ENCODE peak calls at places on chromosomes 4 and X, in ten cellular contexts. X is CD8-positive, alpha-beta T cell; G is GM10248; M is AG04449; E is AG04450; P is coronary artery; N is pancreas; H is Caco-2; S is Calu3; W is OCI-LY7. D is an unnamed sample.

GRCh38 chr4:183588169-183588675 is 70.8 kb downstream of the RWDD4 start:
- DNase-seq in X (no peak), G (no peak), M (no peak), E (peak; percentile 11), P (no peak), N (no peak), H (no peak), S (no peak), W (no peak), D (no peak)

GRCh38 chr4:142519342-142519741 is 326.8 kb downstream of the INPP4B start:
- DNase-seq in X (no peak), G (no peak), M (no peak), E (no peak), P (no peak), N (no peak), H (no peak), S (no peak), W (no peak), D (no peak)

GRCh38 chrX:129769467-129770154 is 10.1 kb upstream of the SASH3 start:
- DNase-seq in X (peak; percentile 59), G (peak; percentile 63), M (no peak), E (no peak), P (no peak), N (no peak), H (no peak), S (no peak), W (peak; percentile 96), D (peak; percentile 71)

GRCh38 chrX:118839334-118839958 is 15.8 kb downstream of the ZCCHC12 start:
- DNase-seq in X (peak; percentile 36), G (peak; percentile 66), M (no peak), E (no peak), P (no peak), N (peak; percentile 86), H (peak; percentile 85), S (peak; percentile 84), W (no peak), D (peak; percentile 78)

GRCh38 chr4:93852680-93853079 is 24.1 kb downstream of the ATOH1 start:
- DNase-seq in X (no peak), G (no peak), M (no peak), E (no peak), P (no peak), N (no peak), H (no peak), S (no peak), W (no peak), D (no peak)

GRCh38 chr4:164783966-164784365 is 30.0 kb downstream of the SMIM31 start:
- DNase-seq in X (no peak), G (no peak), M (no peak), E (no peak), P (no peak), N (no peak), H (no peak), S (no peak), W (no peak), D (no peak)

GRCh38 chr4:183444953-183445543 is 612 bp downstream of the CDKN2AIP start:
- DNase-seq in X (no peak), G (no peak), M (no peak), E (no peak), P (peak; percentile 83), N (peak; percentile 86), H (peak; percentile 48), S (peak; percentile 25), W (peak; percentile 75), D (no peak)

GRCh38 chrX:1420371-1420770 is 28.5 kb upstream of the SLC25A6 start:
- DNase-seq in X (no peak), G (no peak), M (no peak), E (no peak), P (no peak), N (peak; percentile 68), H (no peak), S (no peak), W (no peak), D (no peak)

GRCh38 chr4:9979101-9979815 is 42.0 kb downstream of the SLC2A9 start:
- DNase-seq in X (no peak), G (no peak), M (no peak), E (no peak), P (no peak), N (no peak), H (no peak), S (no peak), W (no peak), D (no peak)

GRCh38 chr4:88446124-88446523 is 10.8 kb upstream of the HERC5 start:
- DNase-seq in X (no peak), G (no peak), M (no peak), E (no peak), P (no peak), N (no peak), H (no peak), S (no peak), W (no peak), D (no peak)

GRCh38 chr4:48247142-48247877 is 22.3 kb downstream of the TEC start:
- DNase-seq in X (no peak), G (no peak), M (no peak), E (no peak), P (no peak), N (no peak), H (no peak), S (no peak), W (no peak), D (no peak)

GRCh38 chr4:65482410-65482809 is 187.9 kb downstream of the EPHA5 start:
- DNase-seq in X (no peak), G (no peak), M (no peak), E (no peak), P (no peak), N (no peak), H (no peak), S (peak; percentile 3), W (no peak), D (no peak)

GRCh38 chrX:133444952-133445831 is 29.9 kb upstream of the GPC4 start:
- DNase-seq in X (no peak), G (no peak), M (no peak), E (no peak), P (no peak), N (no peak), H (peak; percentile 15), S (peak; percentile 34), W (no peak), D (no peak)

DNA sequence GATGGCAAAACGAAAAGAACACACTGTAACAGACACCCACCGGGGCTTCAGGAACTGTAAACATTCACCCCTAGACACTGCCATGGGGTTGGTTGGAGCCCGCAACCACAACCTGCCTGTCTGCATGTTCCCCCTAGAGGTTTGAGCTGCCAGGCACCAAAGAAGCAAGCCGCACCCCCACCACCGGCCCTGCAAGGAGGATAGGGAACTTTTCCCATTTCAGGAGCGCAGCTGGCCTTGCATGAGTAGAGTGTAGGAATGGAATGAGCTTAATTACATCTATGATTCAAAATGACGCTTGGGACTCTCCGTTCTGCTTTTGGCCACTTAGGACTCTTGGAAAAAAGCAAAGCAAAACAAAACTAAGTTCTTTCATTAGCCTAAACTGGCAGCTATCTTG is 243.6 kb upstream of the CTSO start:
- DNase-seq in X (no peak), G (no peak), M (no peak), E (no peak), P (no peak), N (no peak), H (no peak), S (no peak), W (no peak), D (no peak)
- TF ChIP-seq CTCF in X (no peak), G (no peak), M (no peak), E (no peak), P (no peak), N (no peak), H (no peak), S (no peak), W (no peak), D (no peak)

GRCh38 chrX:41344053-41344452 is 10.1 kb downstream of the DDX3X start:
- DNase-seq in X (no peak), G (no peak), M (no peak), E (no peak), P (no peak), N (no peak), H (no peak), S (no peak), W (no peak), D (no peak)
- TF ChIP-seq CTCF in X (no peak), G (no peak), M (no peak), E (no peak), P (no peak), N (no peak), H (no peak), S (no peak), W (no peak), D (no peak)

GRCh38 chr4:149897784-149898183 is 82.1 kb upstream of the IQCM start:
- DNase-seq in X (no peak), G (no peak), M (no peak), E (no peak), P (no peak), N (no peak), H (peak; percentile 4), S (no peak), W (peak; percentile 12), D (no peak)
- TF ChIP-seq CTCF in X (no peak), G (peak; percentile 32), M (peak; percentile 24), E (peak; percentile 55), P (no peak), N (peak; percentile 11), H (peak; percentile 49), S (no peak), W (peak; percentile 68), D (no peak)

GRCh38 chr4:3324093-3324815 is 31.4 kb downstream of the RGS12 start:
- DNase-seq in X (no peak), G (no peak), M (no peak), E (no peak), P (peak; percentile 54), N (no peak), H (no peak), S (no peak), W (no peak), D (no peak)
- TF ChIP-seq CTCF in X (no peak), G (no peak), M (no peak), E (no peak), P (no peak), N (no peak), H (no peak), S (no peak), W (no peak), D (no peak)

DNA sequence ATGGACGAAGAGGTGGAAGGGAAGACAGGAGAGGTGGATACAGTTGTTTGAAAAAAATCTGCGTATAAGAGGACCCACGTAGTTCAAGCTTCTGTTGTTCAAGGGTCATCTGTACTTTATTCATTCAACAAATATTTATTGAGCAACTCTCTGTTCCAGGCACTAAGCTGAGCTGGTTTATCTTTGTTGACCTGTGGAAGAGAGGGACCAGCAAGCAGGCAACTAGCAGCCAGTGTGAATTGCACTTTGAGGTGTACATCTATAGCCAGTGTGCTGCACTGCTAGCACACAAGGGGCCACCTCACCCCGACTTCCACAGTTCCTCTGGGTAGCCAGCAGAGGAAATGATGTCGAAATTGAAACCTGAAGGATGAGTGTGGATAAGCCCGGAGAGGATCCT is 191.4 kb downstream of the SOWAHB start:
- DNase-seq in X (no peak), G (no peak), M (no peak), E (no peak), P (no peak), N (no peak), H (no peak), S (no peak), W (no peak), D (no peak)
- TF ChIP-seq CTCF in X (no peak), G (no peak), M (no peak), E (no peak), P (no peak), N (no peak), H (no peak), S (no peak), W (no peak), D (no peak)

D was measured in GM13976.